ENCODE peak calls at places on chromosomes 11 and 22, in five cellular contexts. J is HT1080, F is left cardiac atrium, W is naive B cell, D is DMS153. X is an unnamed sample.

GRCh38 chr22:32947581-32947980 is 110.6 kb downstream of the SYN3 start:
- DNase-seq in D (no peak), J (no peak), F (no peak), W (no peak), X (no peak)

GRCh38 chr11:47468598-47469214 is 19.8 kb upstream of the RAPSN start:
- DNase-seq in F (no peak), D (no peak), W (no peak), J (no peak), X (peak; percentile 47)

GRCh38 chr11:130180491-130180890 is 20.9 kb downstream of the ST14 start:
- DNase-seq in W (no peak), F (no peak), D (peak; percentile 45), J (no peak), X (peak; percentile 18)

GRCh38 chr11:47494996-47495855 is 46.3 kb upstream of the RAPSN start:
- DNase-seq in W (no peak), D (no peak), J (no peak), F (no peak), X (no peak)

GRCh38 chr11:488992-489391 is 18.1 kb downstream of the RNH1 start:
- DNase-seq in F (no peak), D (no peak), W (no peak), J (no peak), X (no peak)

GRCh38 chr22:24445481-24446290 is 18.3 kb downstream of the ADORA2A start:
- DNase-seq in W (no peak), J (peak; percentile 41), D (no peak), F (no peak), X (no peak)

GRCh38 chr22:45127866-45128265 is 35.9 kb upstream of the NUP50 start:
- DNase-seq in W (no peak), J (peak; percentile 88), F (no peak), D (no peak), X (no peak)

GRCh38 chr11:45332486-45332934 is 46.4 kb upstream of the SYT13 start:
- DNase-seq in J (peak; percentile 23), W (peak; percentile 23), F (no peak), D (peak; percentile 53), X (peak; percentile 54)

GRCh38 chr22:35192121-35192918 is 65.0 kb upstream of the HMGXB4 start:
- DNase-seq in J (peak; percentile 44), W (no peak), F (no peak), D (no peak), X (no peak)

GRCh38 chr22:32473388-32473952 is 1.1 kb upstream of the FBXO7 start:
- DNase-seq in D (peak; percentile 59), J (peak; percentile 54), W (peak; percentile 60), F (no peak), X (peak; percentile 56)

GRCh38 chr11:3128356-3129180 is 36.5 kb downstream of the OSBPL5 start:
- DNase-seq in D (no peak), J (no peak), W (no peak), F (peak; percentile 17), X (no peak)

GRCh38 chr11:86686531-86686930 is 14.1 kb upstream of the ME3 start:
- DNase-seq in J (no peak), W (no peak), F (no peak), D (no peak), X (no peak)

GRCh38 chr11:100397401-100397800 is 289.7 kb upstream of the ARHGAP42 start:
- DNase-seq in W (no peak), F (no peak), J (no peak), D (no peak), X (no peak)

GRCh38 chr22:30129636-30130035 is 49.4 kb downstream of the HORMAD2 start:
- DNase-seq in W (no peak), D (no peak), F (no peak), J (no peak), X (no peak)

GRCh38 chr11:9982796-9983579 is 311.0 kb downstream of the SBF2 start:
- DNase-seq in D (no peak), W (no peak), J (peak; percentile 82), F (no peak), X (no peak)

GRCh38 chr11:95732930-95733602 is 56.5 kb downstream of the FAM76B start:
- DNase-seq in W (no peak), F (no peak), J (no peak), D (no peak), X (no peak)

GRCh38 chr11:97895572-97895971 is 1125.2 kb upstream of the CNTN5 start:
- DNase-seq in F (no peak), W (no peak), J (no peak), D (no peak), X (no peak)

X was measured in NCI-H1417.